ENCODE peak calls at places on chromosomes 13 and 19, in nine cellular contexts. One of them, this sample, is unnamed.

GRCh38 chr13:101624210-101624922 is 171.9 kb downstream of the ITGBL1 start:
- DNase-seq in brain microvascular endothelial cell: no peak
- DNase-seq in activated naive CD8-positive, alpha-beta T cell treated with anti-CD3 and anti-CD28 coated beads, Interleukin-2, amount 50 U/mL, for 24 hours: no peak
- DNase-seq in renal cortical epithelial cell: peak; percentile 91
- DNase-seq in activated gamma-delta T cell treated with Interleukin-2 at 50 U/mL for 16 hours: no peak
- DNase-seq in NCI-H748 treated with DMSO at 0.1 percent for 48 hours: peak; percentile 66
- DNase-seq in uterus: no peak
- DNase-seq in heart right ventricle: peak; percentile 7
- DNase-seq in lower leg skin: no peak
- DNase-seq in this sample: no peak

GRCh38 chr19:55391191-55391670 is 5.5 kb downstream of the RPL28 start:
- DNase-seq in brain microvascular endothelial cell: no peak
- DNase-seq in activated naive CD8-positive, alpha-beta T cell treated with anti-CD3 and anti-CD28 coated beads, Interleukin-2, amount 50 U/mL, for 24 hours: no peak
- DNase-seq in renal cortical epithelial cell: no peak
- DNase-seq in activated gamma-delta T cell treated with Interleukin-2 at 50 U/mL for 16 hours: no peak
- DNase-seq in NCI-H748 treated with DMSO at 0.1 percent for 48 hours: no peak
- DNase-seq in uterus: no peak
- DNase-seq in heart right ventricle: no peak
- DNase-seq in lower leg skin: no peak
- DNase-seq in this sample: no peak

GRCh38 chr13:25939961-25940687 is 111.7 kb downstream of the SHISA2 start:
- DNase-seq in brain microvascular endothelial cell: no peak
- DNase-seq in activated naive CD8-positive, alpha-beta T cell treated with anti-CD3 and anti-CD28 coated beads, Interleukin-2, amount 50 U/mL, for 24 hours: no peak
- DNase-seq in renal cortical epithelial cell: no peak
- DNase-seq in activated gamma-delta T cell treated with Interleukin-2 at 50 U/mL for 16 hours: no peak
- DNase-seq in NCI-H748 treated with DMSO at 0.1 percent for 48 hours: no peak
- DNase-seq in uterus: no peak
- DNase-seq in heart right ventricle: no peak
- DNase-seq in lower leg skin: no peak
- DNase-seq in this sample: no peak

GRCh38 chr13:98214707-98215106 is 37.6 kb upstream of the RNF113B start:
- DNase-seq in brain microvascular endothelial cell: no peak
- DNase-seq in activated naive CD8-positive, alpha-beta T cell treated with anti-CD3 and anti-CD28 coated beads, Interleukin-2, amount 50 U/mL, for 24 hours: no peak
- DNase-seq in renal cortical epithelial cell: peak; percentile 40
- DNase-seq in activated gamma-delta T cell treated with Interleukin-2 at 50 U/mL for 16 hours: no peak
- DNase-seq in NCI-H748 treated with DMSO at 0.1 percent for 48 hours: no peak
- DNase-seq in uterus: no peak
- DNase-seq in heart right ventricle: no peak
- DNase-seq in lower leg skin: no peak
- DNase-seq in this sample: no peak

GRCh38 chr13:105979586-105979985 is 555.9 kb downstream of the EFNB2 start:
- DNase-seq in brain microvascular endothelial cell: peak; percentile 30
- DNase-seq in activated naive CD8-positive, alpha-beta T cell treated with anti-CD3 and anti-CD28 coated beads, Interleukin-2, amount 50 U/mL, for 24 hours: no peak
- DNase-seq in renal cortical epithelial cell: peak; percentile 61
- DNase-seq in activated gamma-delta T cell treated with Interleukin-2 at 50 U/mL for 16 hours: no peak
- DNase-seq in NCI-H748 treated with DMSO at 0.1 percent for 48 hours: peak; percentile 82
- DNase-seq in uterus: no peak
- DNase-seq in heart right ventricle: no peak
- DNase-seq in lower leg skin: no peak
- DNase-seq in this sample: no peak

GRCh38 chr13:98648676-98649075 is 71.8 kb upstream of the STK24 start:
- DNase-seq in brain microvascular endothelial cell: no peak
- DNase-seq in activated naive CD8-positive, alpha-beta T cell treated with anti-CD3 and anti-CD28 coated beads, Interleukin-2, amount 50 U/mL, for 24 hours: no peak
- DNase-seq in renal cortical epithelial cell: no peak
- DNase-seq in activated gamma-delta T cell treated with Interleukin-2 at 50 U/mL for 16 hours: no peak
- DNase-seq in NCI-H748 treated with DMSO at 0.1 percent for 48 hours: no peak
- DNase-seq in uterus: no peak
- DNase-seq in heart right ventricle: no peak
- DNase-seq in lower leg skin: peak; percentile 36
- DNase-seq in this sample: no peak

GRCh38 chr19:35704218-35704617 is at the start of gene ZBTB32:
- DNase-seq in brain microvascular endothelial cell: peak; percentile 56
- DNase-seq in activated naive CD8-positive, alpha-beta T cell treated with anti-CD3 and anti-CD28 coated beads, Interleukin-2, amount 50 U/mL, for 24 hours: peak; percentile 41
- DNase-seq in renal cortical epithelial cell: peak; percentile 40
- DNase-seq in activated gamma-delta T cell treated with Interleukin-2 at 50 U/mL for 16 hours: no peak
- DNase-seq in NCI-H748 treated with DMSO at 0.1 percent for 48 hours: no peak
- DNase-seq in uterus: no peak
- DNase-seq in heart right ventricle: no peak
- DNase-seq in lower leg skin: no peak
- DNase-seq in this sample: no peak

GRCh38 chr13:113776231-113777125 is 17.5 kb downstream of the TMEM255B start:
- DNase-seq in brain microvascular endothelial cell: no peak
- DNase-seq in activated naive CD8-positive, alpha-beta T cell treated with anti-CD3 and anti-CD28 coated beads, Interleukin-2, amount 50 U/mL, for 24 hours: no peak
- DNase-seq in renal cortical epithelial cell: no peak
- DNase-seq in activated gamma-delta T cell treated with Interleukin-2 at 50 U/mL for 16 hours: no peak
- DNase-seq in NCI-H748 treated with DMSO at 0.1 percent for 48 hours: peak; percentile 84
- DNase-seq in uterus: no peak
- DNase-seq in heart right ventricle: no peak
- DNase-seq in lower leg skin: peak; percentile 79
- DNase-seq in this sample: no peak

GRCh38 chr19:55467236-55468053 is 2.9 kb upstream of the C19orf85 start:
- DNase-seq in brain microvascular endothelial cell: no peak
- DNase-seq in activated naive CD8-positive, alpha-beta T cell treated with anti-CD3 and anti-CD28 coated beads, Interleukin-2, amount 50 U/mL, for 24 hours: peak; percentile 84
- DNase-seq in renal cortical epithelial cell: no peak
- DNase-seq in activated gamma-delta T cell treated with Interleukin-2 at 50 U/mL for 16 hours: peak; percentile 73
- DNase-seq in NCI-H748 treated with DMSO at 0.1 percent for 48 hours: no peak
- DNase-seq in uterus: peak; percentile 79
- DNase-seq in heart right ventricle: peak; percentile 57
- DNase-seq in lower leg skin: no peak
- DNase-seq in this sample: no peak

GRCh38 chr19:51339687-51340656 is 2.0 kb downstream of the VSIG10L start:
- DNase-seq in brain microvascular endothelial cell: peak; percentile 99
- DNase-seq in activated naive CD8-positive, alpha-beta T cell treated with anti-CD3 and anti-CD28 coated beads, Interleukin-2, amount 50 U/mL, for 24 hours: peak; percentile 98
- DNase-seq in renal cortical epithelial cell: peak; percentile 87
- DNase-seq in activated gamma-delta T cell treated with Interleukin-2 at 50 U/mL for 16 hours: peak; percentile 79
- DNase-seq in NCI-H748 treated with DMSO at 0.1 percent for 48 hours: no peak
- DNase-seq in uterus: peak; percentile 99
- DNase-seq in heart right ventricle: peak; percentile 97
- DNase-seq in lower leg skin: peak; percentile 100
- DNase-seq in this sample: peak; percentile 86

GRCh38 chr19:33207040-33207620 is 13.0 kb downstream of the LRP3 start:
- DNase-seq in brain microvascular endothelial cell: no peak
- DNase-seq in activated naive CD8-positive, alpha-beta T cell treated with anti-CD3 and anti-CD28 coated beads, Interleukin-2, amount 50 U/mL, for 24 hours: no peak
- DNase-seq in renal cortical epithelial cell: no peak
- DNase-seq in activated gamma-delta T cell treated with Interleukin-2 at 50 U/mL for 16 hours: no peak
- DNase-seq in NCI-H748 treated with DMSO at 0.1 percent for 48 hours: no peak
- DNase-seq in uterus: no peak
- DNase-seq in heart right ventricle: no peak
- DNase-seq in lower leg skin: no peak
- DNase-seq in this sample: no peak

GRCh38 chr13:42076309-42076713 is 27.9 kb downstream of the DGKH start:
- DNase-seq in brain microvascular endothelial cell: no peak
- DNase-seq in activated naive CD8-positive, alpha-beta T cell treated with anti-CD3 and anti-CD28 coated beads, Interleukin-2, amount 50 U/mL, for 24 hours: no peak
- DNase-seq in renal cortical epithelial cell: no peak
- DNase-seq in activated gamma-delta T cell treated with Interleukin-2 at 50 U/mL for 16 hours: no peak
- DNase-seq in NCI-H748 treated with DMSO at 0.1 percent for 48 hours: no peak
- DNase-seq in uterus: no peak
- DNase-seq in heart right ventricle: no peak
- DNase-seq in lower leg skin: no peak
- DNase-seq in this sample: no peak

GRCh38 chr13:33676700-33677048 is 141.3 kb upstream of the RFC3 start:
- DNase-seq in brain microvascular endothelial cell: peak; percentile 36
- DNase-seq in activated naive CD8-positive, alpha-beta T cell treated with anti-CD3 and anti-CD28 coated beads, Interleukin-2, amount 50 U/mL, for 24 hours: no peak
- DNase-seq in renal cortical epithelial cell: peak; percentile 66
- DNase-seq in activated gamma-delta T cell treated with Interleukin-2 at 50 U/mL for 16 hours: no peak
- DNase-seq in NCI-H748 treated with DMSO at 0.1 percent for 48 hours: peak; percentile 80
- DNase-seq in uterus: peak; percentile 29
- DNase-seq in heart right ventricle: peak; percentile 64
- DNase-seq in lower leg skin: no peak
- DNase-seq in this sample: no peak

GRCh38 chr13:28718186-28718537 is 608 bp downstream of the SLC46A3 start:
- DNase-seq in brain microvascular endothelial cell: no peak
- DNase-seq in activated naive CD8-positive, alpha-beta T cell treated with anti-CD3 and anti-CD28 coated beads, Interleukin-2, amount 50 U/mL, for 24 hours: no peak
- DNase-seq in renal cortical epithelial cell: peak; percentile 16
- DNase-seq in activated gamma-delta T cell treated with Interleukin-2 at 50 U/mL for 16 hours: no peak
- DNase-seq in NCI-H748 treated with DMSO at 0.1 percent for 48 hours: no peak
- DNase-seq in uterus: no peak
- DNase-seq in heart right ventricle: no peak
- DNase-seq in lower leg skin: no peak
- DNase-seq in this sample: no peak

GRCh38 chr19:39350156-39350555 is 7.9 kb downstream of the SAMD4B start:
- DNase-seq in brain microvascular endothelial cell: no peak
- DNase-seq in activated naive CD8-positive, alpha-beta T cell treated with anti-CD3 and anti-CD28 coated beads, Interleukin-2, amount 50 U/mL, for 24 hours: no peak
- DNase-seq in renal cortical epithelial cell: no peak
- DNase-seq in activated gamma-delta T cell treated with Interleukin-2 at 50 U/mL for 16 hours: no peak
- DNase-seq in NCI-H748 treated with DMSO at 0.1 percent for 48 hours: no peak
- DNase-seq in uterus: no peak
- DNase-seq in heart right ventricle: no peak
- DNase-seq in lower leg skin: no peak
- DNase-seq in this sample: no peak

GRCh38 chr13:31209819-31210209 is 10.0 kb downstream of the B3GLCT start:
- DNase-seq in brain microvascular endothelial cell: no peak
- DNase-seq in activated naive CD8-positive, alpha-beta T cell treated with anti-CD3 and anti-CD28 coated beads, Interleukin-2, amount 50 U/mL, for 24 hours: no peak
- DNase-seq in renal cortical epithelial cell: no peak
- DNase-seq in activated gamma-delta T cell treated with Interleukin-2 at 50 U/mL for 16 hours: no peak
- DNase-seq in NCI-H748 treated with DMSO at 0.1 percent for 48 hours: no peak
- DNase-seq in uterus: no peak
- DNase-seq in heart right ventricle: no peak
- DNase-seq in lower leg skin: no peak
- DNase-seq in this sample: no peak

GRCh38 chr13:60627071-60627686 is 230.2 kb downstream of the TDRD3 start:
- DNase-seq in brain microvascular endothelial cell: peak; percentile 15
- DNase-seq in activated naive CD8-positive, alpha-beta T cell treated with anti-CD3 and anti-CD28 coated beads, Interleukin-2, amount 50 U/mL, for 24 hours: no peak
- DNase-seq in renal cortical epithelial cell: peak; percentile 21
- DNase-seq in activated gamma-delta T cell treated with Interleukin-2 at 50 U/mL for 16 hours: no peak
- DNase-seq in NCI-H748 treated with DMSO at 0.1 percent for 48 hours: peak; percentile 61
- DNase-seq in uterus: no peak
- DNase-seq in heart right ventricle: peak; percentile 6
- DNase-seq in lower leg skin: no peak
- DNase-seq in this sample: no peak

GRCh38 chr19:51417107-51417806 is at the start of gene SIGLEC10:
- DNase-seq in brain microvascular endothelial cell: no peak
- DNase-seq in activated naive CD8-positive, alpha-beta T cell treated with anti-CD3 and anti-CD28 coated beads, Interleukin-2, amount 50 U/mL, for 24 hours: peak; percentile 60
- DNase-seq in renal cortical epithelial cell: no peak
- DNase-seq in activated gamma-delta T cell treated with Interleukin-2 at 50 U/mL for 16 hours: peak; percentile 17
- DNase-seq in NCI-H748 treated with DMSO at 0.1 percent for 48 hours: no peak
- DNase-seq in uterus: no peak
- DNase-seq in heart right ventricle: peak; percentile 18
- DNase-seq in lower leg skin: peak; percentile 85
- DNase-seq in this sample: no peak

GRCh38 chr13:101945435-101945834 is 456.4 kb downstream of the FGF14 start:
- DNase-seq in brain microvascular endothelial cell: no peak
- DNase-seq in activated naive CD8-positive, alpha-beta T cell treated with anti-CD3 and anti-CD28 coated beads, Interleukin-2, amount 50 U/mL, for 24 hours: no peak
- DNase-seq in renal cortical epithelial cell: no peak
- DNase-seq in activated gamma-delta T cell treated with Interleukin-2 at 50 U/mL for 16 hours: no peak
- DNase-seq in NCI-H748 treated with DMSO at 0.1 percent for 48 hours: no peak
- DNase-seq in uterus: no peak
- DNase-seq in heart right ventricle: no peak
- DNase-seq in lower leg skin: no peak
- DNase-seq in this sample: no peak

GRCh38 chr19:18794029-18794313 is 2.9 kb upstream of the COMP start:
- DNase-seq in brain microvascular endothelial cell: no peak
- DNase-seq in activated naive CD8-positive, alpha-beta T cell treated with anti-CD3 and anti-CD28 coated beads, Interleukin-2, amount 50 U/mL, for 24 hours: no peak
- DNase-seq in renal cortical epithelial cell: no peak
- DNase-seq in activated gamma-delta T cell treated with Interleukin-2 at 50 U/mL for 16 hours: no peak
- DNase-seq in NCI-H748 treated with DMSO at 0.1 percent for 48 hours: no peak
- DNase-seq in uterus: no peak
- DNase-seq in heart right ventricle: no peak
- DNase-seq in lower leg skin: no peak
- DNase-seq in this sample: no peak

GRCh38 chr19:39444598-39445257 is 654 bp upstream of the SUPT5H start:
- DNase-seq in brain microvascular endothelial cell: no peak
- DNase-seq in activated naive CD8-positive, alpha-beta T cell treated with anti-CD3 and anti-CD28 coated beads, Interleukin-2, amount 50 U/mL, for 24 hours: no peak
- DNase-seq in renal cortical epithelial cell: no peak
- DNase-seq in activated gamma-delta T cell treated with Interleukin-2 at 50 U/mL for 16 hours: no peak
- DNase-seq in NCI-H748 treated with DMSO at 0.1 percent for 48 hours: no peak
- DNase-seq in uterus: no peak
- DNase-seq in heart right ventricle: no peak
- DNase-seq in lower leg skin: no peak
- DNase-seq in this sample: no peak

GRCh38 chr13:37481005-37481857 is 117.3 kb downstream of the POSTN start:
- DNase-seq in brain microvascular endothelial cell: no peak
- DNase-seq in activated naive CD8-positive, alpha-beta T cell treated with anti-CD3 and anti-CD28 coated beads, Interleukin-2, amount 50 U/mL, for 24 hours: no peak
- DNase-seq in renal cortical epithelial cell: peak; percentile 31
- DNase-seq in activated gamma-delta T cell treated with Interleukin-2 at 50 U/mL for 16 hours: no peak
- DNase-seq in NCI-H748 treated with DMSO at 0.1 percent for 48 hours: peak; percentile 85
- DNase-seq in uterus: no peak
- DNase-seq in heart right ventricle: no peak
- DNase-seq in lower leg skin: no peak
- DNase-seq in this sample: no peak

GRCh38 chr19:7004313-7004931 is 16.8 kb downstream of the MBD3L2B start:
- DNase-seq in brain microvascular endothelial cell: peak; percentile 27
- DNase-seq in activated naive CD8-positive, alpha-beta T cell treated with anti-CD3 and anti-CD28 coated beads, Interleukin-2, amount 50 U/mL, for 24 hours: no peak
- DNase-seq in renal cortical epithelial cell: peak; percentile 28
- DNase-seq in activated gamma-delta T cell treated with Interleukin-2 at 50 U/mL for 16 hours: no peak
- DNase-seq in NCI-H748 treated with DMSO at 0.1 percent for 48 hours: peak; percentile 7
- DNase-seq in uterus: no peak
- DNase-seq in heart right ventricle: no peak
- DNase-seq in lower leg skin: no peak
- DNase-seq in this sample: no peak

GRCh38 chr13:41075034-41075433 is 13.7 kb downstream of the WBP4 start:
- DNase-seq in brain microvascular endothelial cell: no peak
- DNase-seq in activated naive CD8-positive, alpha-beta T cell treated with anti-CD3 and anti-CD28 coated beads, Interleukin-2, amount 50 U/mL, for 24 hours: no peak
- DNase-seq in renal cortical epithelial cell: peak; percentile 22
- DNase-seq in activated gamma-delta T cell treated with Interleukin-2 at 50 U/mL for 16 hours: peak; percentile 20
- DNase-seq in NCI-H748 treated with DMSO at 0.1 percent for 48 hours: peak; percentile 19
- DNase-seq in uterus: no peak
- DNase-seq in heart right ventricle: no peak
- DNase-seq in lower leg skin: no peak
- DNase-seq in this sample: no peak

GRCh38 chr13:44388427-44388826 is 14.8 kb downstream of the SERP2 start:
- DNase-seq in brain microvascular endothelial cell: no peak
- DNase-seq in activated naive CD8-positive, alpha-beta T cell treated with anti-CD3 and anti-CD28 coated beads, Interleukin-2, amount 50 U/mL, for 24 hours: no peak
- DNase-seq in renal cortical epithelial cell: no peak
- DNase-seq in activated gamma-delta T cell treated with Interleukin-2 at 50 U/mL for 16 hours: no peak
- DNase-seq in NCI-H748 treated with DMSO at 0.1 percent for 48 hours: no peak
- DNase-seq in uterus: no peak
- DNase-seq in heart right ventricle: no peak
- DNase-seq in lower leg skin: peak; percentile 74
- DNase-seq in this sample: no peak

GRCh38 chr13:92896842-92897241 is 329.8 kb upstream of the GPC6 start:
- DNase-seq in brain microvascular endothelial cell: peak; percentile 20
- DNase-seq in activated naive CD8-positive, alpha-beta T cell treated with anti-CD3 and anti-CD28 coated beads, Interleukin-2, amount 50 U/mL, for 24 hours: no peak
- DNase-seq in renal cortical epithelial cell: peak; percentile 35
- DNase-seq in activated gamma-delta T cell treated with Interleukin-2 at 50 U/mL for 16 hours: no peak
- DNase-seq in NCI-H748 treated with DMSO at 0.1 percent for 48 hours: peak; percentile 44
- DNase-seq in uterus: no peak
- DNase-seq in heart right ventricle: no peak
- DNase-seq in lower leg skin: no peak
- DNase-seq in this sample: no peak

GRCh38 chr19:623974-624373 is 9.4 kb downstream of the POLRMT start:
- DNase-seq in brain microvascular endothelial cell: peak; percentile 99
- DNase-seq in activated naive CD8-positive, alpha-beta T cell treated with anti-CD3 and anti-CD28 coated beads, Interleukin-2, amount 50 U/mL, for 24 hours: no peak
- DNase-seq in renal cortical epithelial cell: peak; percentile 14
- DNase-seq in activated gamma-delta T cell treated with Interleukin-2 at 50 U/mL for 16 hours: no peak
- DNase-seq in NCI-H748 treated with DMSO at 0.1 percent for 48 hours: no peak
- DNase-seq in uterus: no peak
- DNase-seq in heart right ventricle: no peak
- DNase-seq in lower leg skin: no peak
- DNase-seq in this sample: no peak

GRCh38 chr19:52258426-52258825 is 11.0 kb upstream of the ZNF766 start:
- DNase-seq in brain microvascular endothelial cell: peak; percentile 6
- DNase-seq in activated naive CD8-positive, alpha-beta T cell treated with anti-CD3 and anti-CD28 coated beads, Interleukin-2, amount 50 U/mL, for 24 hours: no peak
- DNase-seq in renal cortical epithelial cell: peak; percentile 13
- DNase-seq in activated gamma-delta T cell treated with Interleukin-2 at 50 U/mL for 16 hours: no peak
- DNase-seq in NCI-H748 treated with DMSO at 0.1 percent for 48 hours: no peak
- DNase-seq in uterus: no peak
- DNase-seq in heart right ventricle: no peak
- DNase-seq in lower leg skin: no peak
- DNase-seq in this sample: no peak

GRCh38 chr19:29299416-29300380 is 86.7 kb upstream of the UQCRFS1 start:
- DNase-seq in brain microvascular endothelial cell: no peak
- DNase-seq in activated naive CD8-positive, alpha-beta T cell treated with anti-CD3 and anti-CD28 coated beads, Interleukin-2, amount 50 U/mL, for 24 hours: no peak
- DNase-seq in renal cortical epithelial cell: no peak
- DNase-seq in activated gamma-delta T cell treated with Interleukin-2 at 50 U/mL for 16 hours: no peak
- DNase-seq in NCI-H748 treated with DMSO at 0.1 percent for 48 hours: no peak
- DNase-seq in uterus: no peak
- DNase-seq in heart right ventricle: no peak
- DNase-seq in lower leg skin: peak; percentile 79
- DNase-seq in this sample: no peak

GRCh38 chr13:103941506-103942148 is 875.4 kb upstream of the SLC10A2 start:
- DNase-seq in brain microvascular endothelial cell: peak; percentile 26
- DNase-seq in activated naive CD8-positive, alpha-beta T cell treated with anti-CD3 and anti-CD28 coated beads, Interleukin-2, amount 50 U/mL, for 24 hours: no peak
- DNase-seq in renal cortical epithelial cell: no peak
- DNase-seq in activated gamma-delta T cell treated with Interleukin-2 at 50 U/mL for 16 hours: no peak
- DNase-seq in NCI-H748 treated with DMSO at 0.1 percent for 48 hours: no peak
- DNase-seq in uterus: no peak
- DNase-seq in heart right ventricle: no peak
- DNase-seq in lower leg skin: no peak
- DNase-seq in this sample: no peak

GRCh38 chr19:18507727-18508440 is 14.0 kb downstream of the ELL start:
- DNase-seq in brain microvascular endothelial cell: peak; percentile 54
- DNase-seq in activated naive CD8-positive, alpha-beta T cell treated with anti-CD3 and anti-CD28 coated beads, Interleukin-2, amount 50 U/mL, for 24 hours: no peak
- DNase-seq in renal cortical epithelial cell: peak; percentile 43
- DNase-seq in activated gamma-delta T cell treated with Interleukin-2 at 50 U/mL for 16 hours: no peak
- DNase-seq in NCI-H748 treated with DMSO at 0.1 percent for 48 hours: no peak
- DNase-seq in uterus: no peak
- DNase-seq in heart right ventricle: peak; percentile 67
- DNase-seq in lower leg skin: no peak
- DNase-seq in this sample: no peak